ENCODE peak calls at places on chromosome 1, in six cellular contexts. T is cardiac muscle cell, G is nephron progenitor cell, Z is heart left ventricle, C is mesothelial cell of epicardium, O is astrocyte of the spinal cord. P is an unnamed sample.

GRCh38 chr1:86515597-86515996 is 31.3 kb upstream of the CLCA4 start:
- DNase-seq in O (no peak), G (no peak), C (no peak), Z (no peak), T (peak), P (no peak)

GRCh38 chr1:145961425-145962156 is 2.8 kb downstream of the ANKRD34A start:
- DNase-seq in O (no peak), C (no peak), Z (peak), T (peak), G (peak), P (no peak)

GRCh38 chr1:43392702-43393101 is 3.0 kb downstream of the SZT2 start:
- DNase-seq in G (no peak), C (no peak), O (no peak), Z (no peak), T (no peak), P (no peak)

GRCh38 chr1:67651031-67651430 is 34.0 kb upstream of the GADD45A start:
- DNase-seq in O (no peak), G (no peak), T (no peak), Z (no peak), C (no peak), P (no peak)

GRCh38 chr1:180415985-180416633 is 86.3 kb downstream of the ACBD6 start:
- DNase-seq in O (peak), T (peak), C (no peak), Z (no peak), G (no peak), P (no peak)

GRCh38 chr1:93815738-93816110 is 63.3 kb downstream of the DNTTIP2 start:
- DNase-seq in T (no peak), Z (no peak), G (no peak), O (no peak), C (no peak), P (no peak)

GRCh38 chr1:230691615-230692014 is 22.3 kb downstream of the AGT start:
- DNase-seq in Z (no peak), T (no peak), O (no peak), C (no peak), G (no peak), P (no peak)

GRCh38 chr1:235043234-235043633 is 85.4 kb downstream of the TOMM20 start:
- DNase-seq in G (no peak), C (no peak), T (no peak), Z (no peak), O (no peak), P (no peak)

GRCh38 chr1:153563339-153563952 is 2.2 kb downstream of the S100A2 start:
- DNase-seq in C (no peak), T (no peak), Z (no peak), O (no peak), G (no peak), P (no peak)

GRCh38 chr1:223298706-223299105 is 65.3 kb downstream of the SUSD4 start:
- DNase-seq in Z (no peak), T (peak), O (no peak), G (no peak), C (no peak), P (no peak)

GRCh38 chr1:193519922-193520321 is 333.5 kb upstream of the B3GALT2 start:
- DNase-seq in O (no peak), T (no peak), G (no peak), C (no peak), Z (no peak), P (no peak)

GRCh38 chr1:206971029-206971655 is 882 bp upstream of the FCAMR start:
- DNase-seq in G (no peak), T (no peak), C (no peak), O (no peak), Z (no peak), P (no peak)

GRCh38 chr1:37631039-37631428 is 3.7 kb downstream of the RSPO1 start:
- DNase-seq in T (no peak), O (no peak), G (no peak), C (no peak), Z (no peak), P (no peak)

GRCh38 chr1:150022357-150022756 is 11.8 kb upstream of the OTUD7B start:
- DNase-seq in O (no peak), Z (no peak), C (no peak), T (no peak), G (no peak), P (no peak)

GRCh38 chr1:211196880-211197279 is 62.3 kb upstream of the RCOR3 start:
- DNase-seq in C (no peak), G (no peak), Z (no peak), O (no peak), T (no peak), P (no peak)

GRCh38 chr1:99603699-99604595 is 42.0 kb upstream of the PALMD start:
- DNase-seq in G (no peak), O (peak), Z (no peak), T (peak), C (no peak), P (no peak)

GRCh38 chr1:113765306-113765705 is 6.0 kb upstream of the PHTF1 start:
- DNase-seq in G (no peak), C (no peak), Z (no peak), O (peak), T (peak), P (no peak)

GRCh38 chr1:100767176-100767876 is 47.8 kb downstream of the VCAM1 start:
- DNase-seq in C (no peak), Z (no peak), T (no peak), O (peak), G (no peak), P (no peak)

GRCh38 chr1:152479792-152480595 is 30.6 kb upstream of the LCE5A start:
- DNase-seq in O (no peak), Z (no peak), C (no peak), G (peak), T (peak), P (no peak)

GRCh38 chr1:16434501-16434900 is 2.7 kb downstream of the SPATA21 start:
- DNase-seq in G (no peak), Z (no peak), O (no peak), C (no peak), T (peak), P (no peak)

GRCh38 chr1:66383168-66383567 is 150.8 kb upstream of the SGIP1 start:
- DNase-seq in Z (no peak), C (no peak), O (no peak), G (no peak), T (no peak), P (no peak)

GRCh38 chr1:233364695-233365539 is 37.4 kb downstream of the MAP3K21 start:
- DNase-seq in Z (no peak), C (no peak), G (no peak), T (peak), O (peak), P (no peak)

GRCh38 chr1:14135070-14135469 is 435.1 kb downstream of the PRDM2 start:
- DNase-seq in G (no peak), C (no peak), O (no peak), T (no peak), Z (no peak), P (no peak)

GRCh38 chr1:248404024-248404423 is 1.2 kb downstream of the OR2T1 start:
- DNase-seq in C (no peak), O (no peak), Z (no peak), T (no peak), G (no peak), P (no peak)

GRCh38 chr1:243916160-243916559 is 66.1 kb upstream of the AKT3 start:
- DNase-seq in T (peak), O (no peak), Z (no peak), G (no peak), C (no peak), P (no peak)

GRCh38 chr1:243912347-243912746 is 62.3 kb upstream of the AKT3 start:
- DNase-seq in Z (no peak), O (no peak), T (no peak), G (no peak), C (no peak), P (no peak)

GRCh38 chr1:243917863-243918565 is 68.0 kb upstream of the AKT3 start:
- DNase-seq in C (no peak), G (no peak), T (peak), Z (no peak), O (peak), P (no peak)

GRCh38 chr1:243921113-243921512 is 71.1 kb upstream of the AKT3 start:
- DNase-seq in G (no peak), Z (no peak), O (no peak), C (no peak), T (no peak), P (no peak)

GRCh38 chr1:243917177-243917862 is 67.3 kb upstream of the AKT3 start:
- DNase-seq in C (no peak), Z (peak), O (peak), G (peak), T (peak), P (peak)
- TF ChIP-seq CTCF in C (no peak), Z (no peak), O (peak), G (no peak), T (no peak), P (peak)

DNA sequence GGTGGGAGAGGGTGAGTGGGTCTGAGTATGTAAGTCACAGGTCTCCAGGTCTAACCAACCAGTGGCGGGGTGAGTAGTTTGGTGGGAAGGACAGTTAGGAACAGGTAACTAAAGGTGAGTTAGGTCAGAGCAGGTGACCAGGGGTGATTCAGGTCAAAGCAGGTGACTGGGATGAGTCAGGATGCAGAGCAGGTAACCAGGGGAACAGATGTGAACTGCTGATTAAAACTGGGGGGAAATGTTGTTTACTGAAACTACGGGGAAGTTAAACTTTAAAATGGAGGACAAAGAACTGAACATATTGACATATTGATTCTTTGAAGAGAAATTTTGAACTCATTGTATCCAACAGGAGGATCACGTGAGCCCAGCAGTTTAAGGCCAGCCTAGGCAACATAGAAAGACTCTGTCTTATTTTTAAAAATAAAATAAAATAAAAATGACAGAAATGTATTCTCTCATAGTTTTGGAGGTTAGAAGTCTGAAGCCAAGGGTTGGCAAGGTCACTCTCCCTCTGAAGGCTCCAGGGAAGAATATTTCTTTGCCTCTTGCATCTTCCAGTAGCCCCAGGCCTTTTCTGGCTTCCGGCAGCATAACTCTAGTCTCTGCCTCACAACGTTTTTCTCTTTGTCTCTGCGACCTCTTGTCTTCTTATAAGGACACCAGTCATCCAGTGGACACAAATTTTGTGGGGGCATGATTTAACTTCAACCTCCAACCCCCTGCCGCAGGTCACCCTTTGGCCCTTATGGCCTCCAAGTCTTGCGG is 64.3 kb upstream of the TINAGL1 start:
- DNase-seq in O (no peak), Z (no peak), T (no peak), G (no peak), C (no peak), P (no peak)
- TF ChIP-seq CTCF in O (no peak), Z (no peak), T (no peak), G (no peak), C (no peak), P (no peak)

GRCh38 chr1:1678581-1679380 is 13.8 kb downstream of the SLC35E2B start:
- DNase-seq in O (no peak), G (no peak), Z (peak), C (no peak), T (no peak), P (no peak)
- TF ChIP-seq CTCF in O (peak), G (no peak), Z (no peak), C (no peak), T (peak), P (no peak)

GRCh38 chr1:44409019-44409602 is 4.1 kb downstream of the RNF220 start:
- DNase-seq in Z (no peak), C (no peak), G (no peak), T (no peak), O (no peak), P (no peak)
- TF ChIP-seq CTCF in Z (no peak), C (no peak), G (no peak), T (no peak), O (no peak), P (no peak)

GRCh38 chr1:156684227-156684782 is 7.1 kb upstream of the NES start:
- DNase-seq in T (peak), C (no peak), Z (no peak), O (peak), G (no peak), P (no peak)

GRCh38 chr1:156677616-156678596 is 699 bp upstream of the NES start:
- DNase-seq in Z (peak), T (peak), G (peak), C (no peak), O (peak), P (peak)

GRCh38 chr1:156681196-156681595 is 4.0 kb upstream of the NES start:
- DNase-seq in Z (no peak), O (no peak), G (no peak), C (no peak), T (no peak), P (no peak)

GRCh38 chr1:156680056-156680455 is 2.8 kb upstream of the NES start:
- DNase-seq in Z (no peak), O (no peak), C (no peak), G (no peak), T (no peak), P (no peak)

DNA sequence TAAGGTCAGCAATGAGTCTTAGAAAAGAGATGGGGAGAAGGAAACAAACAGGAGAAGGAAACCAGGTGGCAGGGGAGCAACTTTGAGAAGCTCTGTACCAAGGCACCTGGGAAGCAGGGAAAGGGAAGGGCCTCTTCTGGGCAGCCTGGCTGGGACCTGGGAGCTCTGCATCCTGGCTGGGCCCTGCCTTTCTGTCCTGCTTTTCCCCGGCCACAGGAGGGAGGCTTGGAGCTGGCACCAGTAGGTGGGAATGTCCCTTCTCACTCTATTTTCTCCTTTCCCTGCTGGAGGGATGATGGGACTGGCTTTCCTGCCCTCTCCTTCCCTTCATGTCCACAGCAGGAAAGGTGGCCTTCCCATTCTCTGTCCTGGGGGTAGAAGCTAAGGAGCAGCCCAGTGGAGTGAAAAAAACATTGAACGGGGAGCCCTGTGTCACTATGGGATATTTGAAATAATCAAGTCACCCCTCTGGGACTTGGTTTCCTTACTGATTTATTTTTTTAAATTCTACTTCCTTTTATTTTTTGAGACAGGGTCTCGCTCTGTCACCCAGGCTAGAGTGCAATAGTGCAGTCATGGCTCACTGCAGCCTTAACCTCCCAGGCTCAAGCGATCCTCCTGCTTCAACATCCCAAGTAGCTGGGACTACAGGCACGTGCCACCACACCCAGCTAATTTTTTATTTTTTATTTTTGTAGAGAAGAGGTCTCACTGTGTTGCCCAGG is 5.1 kb upstream of the NES start:
- DNase-seq in C (no peak), Z (no peak), O (no peak), G (no peak), T (no peak), P (no peak)
- TF ChIP-seq CTCF in C (no peak), Z (no peak), O (peak), G (no peak), T (no peak), P (no peak)

GRCh38 chr1:34597877-34598514 is 156.9 kb upstream of the GJB5 start:
- DNase-seq in O (peak), C (peak), T (peak), Z (peak), G (peak), P (peak)
- TF ChIP-seq CTCF in O (peak), C (peak), T (peak), Z (peak), G (peak), P (peak)

DNA sequence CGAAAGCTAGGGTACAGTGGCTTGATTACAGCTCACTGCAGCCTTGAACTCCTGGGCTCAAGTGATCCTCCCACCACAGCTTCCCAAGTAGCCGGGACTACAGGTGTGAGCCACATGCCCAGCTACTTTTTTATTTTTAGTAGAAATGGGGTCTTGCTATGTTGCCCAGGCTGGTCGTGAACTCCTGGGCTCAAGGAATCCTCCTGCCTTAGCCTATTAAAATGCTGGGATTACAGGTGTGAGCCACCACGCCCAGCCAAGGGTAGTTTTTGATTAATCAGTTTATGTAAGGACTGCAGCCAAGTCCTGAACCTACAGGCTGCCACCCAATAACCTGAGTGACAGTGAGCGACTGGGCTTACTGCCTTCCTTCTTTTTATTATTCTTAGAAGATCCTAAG is 88.3 kb downstream of the PIK3R3 start:
- DNase-seq in G (no peak), T (no peak), O (no peak), C (no peak), Z (no peak), P (no peak)
- TF ChIP-seq CTCF in G (no peak), T (no peak), O (no peak), C (no peak), Z (no peak), P (no peak)

P was measured in AG09319.